ENCODE peak calls at places on chromosome 22, in four cellular contexts. One of them, this sample, is unnamed.

GRCh38 chr22:39362271-39362670 is 12.5 kb downstream of the SYNGR1 start:
- DNase-seq in HS-27A: no peak
- DNase-seq in AG10803: no peak
- DNase-seq in LHCN-M2: no peak
- DNase-seq in this sample: no peak

GRCh38 chr22:20571078-20571503 is 63.7 kb downstream of the MED15 start:
- DNase-seq in HS-27A: no peak
- DNase-seq in AG10803: no peak
- DNase-seq in LHCN-M2: no peak
- DNase-seq in this sample: no peak

GRCh38 chr22:21680830-21681565 is 15.2 kb downstream of the PPIL2 start:
- DNase-seq in HS-27A: no peak
- DNase-seq in AG10803: no peak
- DNase-seq in LHCN-M2: no peak
- DNase-seq in this sample: no peak

GRCh38 chr22:21443735-21444421 is 23.3 kb upstream of the TMEM191C start:
- DNase-seq in HS-27A: no peak
- DNase-seq in AG10803: no peak
- DNase-seq in LHCN-M2: no peak
- DNase-seq in this sample: peak; percentile 51

GRCh38 chr22:45082795-45083194 is 73.0 kb upstream of the PHF21B start:
- DNase-seq in HS-27A: no peak
- DNase-seq in AG10803: no peak
- DNase-seq in LHCN-M2: no peak
- DNase-seq in this sample: no peak

GRCh38 chr22:29306175-29306829 is at the start of gene GAS2L1:
- DNase-seq in HS-27A: peak; percentile 48
- DNase-seq in AG10803: peak; percentile 78
- DNase-seq in LHCN-M2: peak; percentile 78
- DNase-seq in this sample: peak; percentile 91

GRCh38 chr22:42708393-42708792 is 12.3 kb downstream of the A4GALT start:
- DNase-seq in HS-27A: no peak
- DNase-seq in AG10803: no peak
- DNase-seq in LHCN-M2: no peak
- DNase-seq in this sample: no peak

GRCh38 chr22:26648011-26648497 is 9.3 kb upstream of the MIAT start:
- DNase-seq in HS-27A: no peak
- DNase-seq in AG10803: no peak
- DNase-seq in LHCN-M2: peak; percentile 59
- DNase-seq in this sample: no peak

GRCh38 chr22:38403806-38404205 is 51.2 kb downstream of the KCNJ4 start:
- DNase-seq in HS-27A: no peak
- DNase-seq in AG10803: no peak
- DNase-seq in LHCN-M2: no peak
- DNase-seq in this sample: peak; percentile 48

GRCh38 chr22:37045958-37046357 is 5.6 kb upstream of the KCTD17 start:
- DNase-seq in HS-27A: no peak
- DNase-seq in AG10803: peak; percentile 66
- DNase-seq in LHCN-M2: peak; percentile 29
- DNase-seq in this sample: no peak

GRCh38 chr22:49218142-49218541 is 609.5 kb downstream of the BRD1 start:
- DNase-seq in HS-27A: no peak
- DNase-seq in AG10803: no peak
- DNase-seq in LHCN-M2: no peak
- DNase-seq in this sample: no peak

GRCh38 chr22:32204856-32205722 is at the start of gene RFPL2:
- DNase-seq in HS-27A: no peak
- DNase-seq in AG10803: peak; percentile 1
- DNase-seq in LHCN-M2: no peak
- DNase-seq in this sample: peak; percentile 69

GRCh38 chr22:39522567-39523300 is 2.4 kb downstream of the ATF4 start:
- DNase-seq in HS-27A: no peak
- DNase-seq in AG10803: peak; percentile 71
- DNase-seq in LHCN-M2: peak; percentile 86
- DNase-seq in this sample: no peak

GRCh38 chr22:29310863-29311339 is 4.5 kb downstream of the GAS2L1 start:
- DNase-seq in HS-27A: peak; percentile 75
- DNase-seq in AG10803: peak; percentile 98
- DNase-seq in LHCN-M2: peak; percentile 94
- DNase-seq in this sample: peak; percentile 96

GRCh38 chr22:46064966-46065666 is 85.2 kb upstream of the PPARA start:
- DNase-seq in HS-27A: peak; percentile 56
- DNase-seq in AG10803: peak; percentile 43
- DNase-seq in LHCN-M2: peak; percentile 63
- DNase-seq in this sample: peak; percentile 46

GRCh38 chr22:45242778-45243191 is 2.1 kb upstream of the KIAA0930 start:
- DNase-seq in HS-27A: no peak
- DNase-seq in AG10803: no peak
- DNase-seq in LHCN-M2: no peak
- DNase-seq in this sample: no peak

GRCh38 chr22:21632931-21633330 is 371 bp downstream of the CCDC116 start:
- DNase-seq in HS-27A: no peak
- DNase-seq in AG10803: no peak
- DNase-seq in LHCN-M2: no peak
- DNase-seq in this sample: no peak

GRCh38 chr22:29314537-29315285 is 786 bp downstream of the RASL10A start:
- DNase-seq in HS-27A: no peak
- DNase-seq in AG10803: no peak
- DNase-seq in LHCN-M2: no peak
- DNase-seq in this sample: peak; percentile 65

GRCh38 chr22:44561139-44561840 is 63.3 kb upstream of the RTL6 start:
- DNase-seq in HS-27A: no peak
- DNase-seq in AG10803: no peak
- DNase-seq in LHCN-M2: no peak
- DNase-seq in this sample: peak; percentile 13

GRCh38 chr22:47036352-47036751 is 273.9 kb downstream of the TBC1D22A start:
- DNase-seq in HS-27A: no peak
- DNase-seq in AG10803: no peak
- DNase-seq in LHCN-M2: no peak
- DNase-seq in this sample: peak; percentile 45

GRCh38 chr22:49305966-49306631 is 521.6 kb downstream of the BRD1 start:
- DNase-seq in HS-27A: no peak
- DNase-seq in AG10803: no peak
- DNase-seq in LHCN-M2: no peak
- DNase-seq in this sample: peak; percentile 53

GRCh38 chr22:19766506-19767426 is 6.2 kb downstream of the TBX1 start:
- DNase-seq in HS-27A: no peak
- DNase-seq in AG10803: no peak
- DNase-seq in LHCN-M2: no peak
- DNase-seq in this sample: peak; percentile 86

GRCh38 chr22:23065069-23065451 is 5.3 kb upstream of the GNAZ start:
- DNase-seq in HS-27A: no peak
- DNase-seq in AG10803: no peak
- DNase-seq in LHCN-M2: no peak
- DNase-seq in this sample: peak; percentile 28

GRCh38 chr22:45226681-45227186 is 14.0 kb downstream of the KIAA0930 start:
- DNase-seq in HS-27A: no peak
- DNase-seq in AG10803: peak; percentile 87
- DNase-seq in LHCN-M2: peak; percentile 38
- DNase-seq in this sample: peak; percentile 91

GRCh38 chr22:29813563-29813962 is 24.5 kb downstream of the ASCC2 start:
- DNase-seq in HS-27A: no peak
- DNase-seq in AG10803: no peak
- DNase-seq in LHCN-M2: peak; percentile 37
- DNase-seq in this sample: no peak

GRCh38 chr22:27512283-27512761 is 289.2 kb downstream of the MN1 start:
- DNase-seq in HS-27A: peak; percentile 91
- DNase-seq in AG10803: peak; percentile 93
- DNase-seq in LHCN-M2: peak; percentile 60
- DNase-seq in this sample: no peak

GRCh38 chr22:39952347-39952746 is 7.8 kb upstream of the TMA7B start:
- DNase-seq in HS-27A: no peak
- DNase-seq in AG10803: no peak
- DNase-seq in LHCN-M2: no peak
- DNase-seq in this sample: no peak

GRCh38 chr22:20130739-20131592 is 638 bp upstream of the ZDHHC8 start:
- DNase-seq in HS-27A: peak; percentile 22
- DNase-seq in AG10803: peak; percentile 77
- DNase-seq in LHCN-M2: peak; percentile 48
- DNase-seq in this sample: peak; percentile 94

GRCh38 chr22:39266398-39267030 is 21.7 kb upstream of the PDGFB start:
- DNase-seq in HS-27A: no peak
- DNase-seq in AG10803: peak; percentile 14
- DNase-seq in LHCN-M2: peak; percentile 51
- DNase-seq in this sample: no peak

GRCh38 chr22:27212617-27213177 is 555.3 kb downstream of the MIAT start:
- DNase-seq in HS-27A: no peak
- DNase-seq in AG10803: peak; percentile 100
- DNase-seq in LHCN-M2: peak; percentile 94
- DNase-seq in this sample: no peak

GRCh38 chr22:19042285-19043110 is 79.7 kb downstream of the DGCR2 start:
- DNase-seq in HS-27A: no peak
- DNase-seq in AG10803: no peak
- DNase-seq in LHCN-M2: no peak
- DNase-seq in this sample: peak; percentile 54

GRCh38 chr22:48147404-48147803 is 1385.0 kb downstream of the TBC1D22A start:
- DNase-seq in HS-27A: no peak
- DNase-seq in AG10803: no peak
- DNase-seq in LHCN-M2: no peak
- DNase-seq in this sample: no peak

GRCh38 chr22:24506802-24507438 is 11.8 kb downstream of the UPB1 start:
- DNase-seq in HS-27A: no peak
- DNase-seq in AG10803: peak; percentile 35
- DNase-seq in LHCN-M2: peak; percentile 66
- DNase-seq in this sample: no peak

GRCh38 chr22:19923914-19924513 is 17.6 kb upstream of the COMT start:
- DNase-seq in HS-27A: no peak
- DNase-seq in AG10803: no peak
- DNase-seq in LHCN-M2: no peak
- DNase-seq in this sample: no peak

This sample was measured in upper lobe of right lung.